ENCODE peak calls at places on chromosomes 2 and 18, in ten cellular contexts. O is stomach, H is WTC11, L is glutamatergic neuron, Y is AG09309, N is IMR-90, M is cardiac fibroblast, T is upper lobe of left lung, D is GM13977, E is brain microvascular endothelial cell. K is an unnamed sample.

GRCh38 chr18:53457068-53457467 is 767.4 kb downstream of the MBD2 start:
- DNase-seq in O (no peak), H (no peak), L (no peak), Y (no peak), N (no peak), M (no peak), T (no peak), D (no peak), E (no peak), K (no peak)

GRCh38 chr18:13266208-13267100 is 47.9 kb downstream of the LDLRAD4 start:
- DNase-seq in O (no peak), H (no peak), L (no peak), Y (no peak), N (no peak), M (no peak), T (peak), D (no peak), E (no peak), K (no peak)

GRCh38 chr18:69484699-69485396 is 84.2 kb downstream of the DOK6 start:
- DNase-seq in O (no peak), H (peak), L (no peak), Y (peak), N (peak), M (peak), T (no peak), D (no peak), E (peak), K (no peak)

GRCh38 chr2:70834106-70834505 is 1.5 kb downstream of the CD207 start:
- DNase-seq in O (no peak), H (no peak), L (no peak), Y (no peak), N (no peak), M (no peak), T (no peak), D (no peak), E (no peak), K (no peak)

GRCh38 chr2:215711484-215712034 is 275.7 kb upstream of the FN1 start:
- DNase-seq in O (no peak), H (no peak), L (no peak), Y (no peak), N (peak), M (peak), T (no peak), D (no peak), E (peak), K (no peak)

GRCh38 chr2:127362971-127363370 is 24.8 kb downstream of the MAP3K2 start:
- DNase-seq in O (no peak), H (no peak), L (no peak), Y (peak), N (peak), M (peak), T (no peak), D (no peak), E (no peak), K (no peak)

GRCh38 chr18:71237636-71238035 is 948.8 kb downstream of the SOCS6 start:
- DNase-seq in O (no peak), H (no peak), L (no peak), Y (no peak), N (no peak), M (no peak), T (no peak), D (no peak), E (no peak), K (no peak)

GRCh38 chr2:240436626-240437180 is 1.2 kb downstream of the GPC1 start:
- DNase-seq in O (no peak), H (no peak), L (peak), Y (no peak), N (peak), M (peak), T (no peak), D (no peak), E (no peak), K (no peak)

GRCh38 chr2:127577973-127578372 is 42.5 kb downstream of the MYO7B start:
- DNase-seq in O (peak), H (no peak), L (no peak), Y (no peak), N (no peak), M (no peak), T (no peak), D (no peak), E (no peak), K (no peak)

GRCh38 chr18:79916546-79917350 is 34.7 kb downstream of the SLC66A2 start:
- DNase-seq in O (peak), H (no peak), L (no peak), Y (no peak), N (no peak), M (no peak), T (no peak), D (peak), E (no peak), K (no peak)

DNA sequence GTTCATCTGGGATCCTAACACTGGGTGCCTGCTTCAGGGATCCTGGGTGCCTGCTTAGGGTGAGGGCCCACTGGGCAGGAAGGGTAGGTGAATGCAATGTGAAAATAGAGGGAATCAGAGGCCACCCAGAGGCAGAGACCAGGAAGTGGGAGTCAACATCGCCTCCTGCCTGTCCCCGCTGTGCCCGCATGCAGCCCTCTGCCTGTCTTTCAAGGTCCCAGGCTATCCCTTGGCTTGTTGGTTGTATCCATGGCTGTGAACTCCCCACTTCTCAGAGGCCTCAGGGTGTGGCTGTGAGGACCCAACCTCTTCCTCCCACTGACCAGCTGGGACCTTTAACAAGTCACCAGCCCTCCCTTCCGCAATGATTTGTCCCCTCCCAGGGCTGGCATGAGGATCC is 26.5 kb downstream of the PSD4 start:
- DNase-seq in O (no peak), H (peak), L (no peak), Y (no peak), N (no peak), M (no peak), T (no peak), D (no peak), E (no peak), K (no peak)
- TF ChIP-seq CTCF in O (no peak), H (no peak), L (no peak), Y (peak), N (no peak), M (no peak), T (no peak), D (no peak), E (peak), K (no peak)

GRCh38 chr18:36075862-36076587 is 8.7 kb upstream of the RPRD1A start:
- DNase-seq in O (no peak), H (no peak), L (no peak), Y (peak), N (peak), M (peak), T (no peak), D (no peak), E (peak), K (no peak)
- TF ChIP-seq CTCF in O (no peak), H (no peak), L (no peak), Y (no peak), N (no peak), M (no peak), T (no peak), D (no peak), E (no peak), K (no peak)

GRCh38 chr18:22325396-22325795 is 92.3 kb downstream of the CTAGE1 start:
- DNase-seq in O (no peak), H (no peak), L (no peak), Y (no peak), N (no peak), M (no peak), T (no peak), D (no peak), E (no peak), K (no peak)

GRCh38 chr18:22320736-22321135 is 97.0 kb downstream of the CTAGE1 start:
- DNase-seq in O (no peak), H (no peak), L (no peak), Y (no peak), N (no peak), M (no peak), T (no peak), D (no peak), E (no peak), K (no peak)

GRCh38 chr18:22320155-22320554 is 97.6 kb downstream of the CTAGE1 start:
- DNase-seq in O (no peak), H (no peak), L (no peak), Y (no peak), N (no peak), M (no peak), T (no peak), D (no peak), E (no peak), K (no peak)

GRCh38 chr18:22322251-22322691 is 95.4 kb downstream of the CTAGE1 start:
- DNase-seq in O (no peak), H (no peak), L (no peak), Y (no peak), N (no peak), M (peak), T (no peak), D (no peak), E (no peak), K (no peak)

GRCh38 chr18:22324191-22325131 is 93.3 kb downstream of the CTAGE1 start:
- DNase-seq in O (peak), H (peak), L (no peak), Y (no peak), N (no peak), M (peak), T (peak), D (no peak), E (no peak), K (peak)
- TF ChIP-seq CTCF in O (no peak), H (no peak), L (no peak), Y (no peak), N (no peak), M (peak), T (peak), D (no peak), E (peak), K (peak)

DNA sequence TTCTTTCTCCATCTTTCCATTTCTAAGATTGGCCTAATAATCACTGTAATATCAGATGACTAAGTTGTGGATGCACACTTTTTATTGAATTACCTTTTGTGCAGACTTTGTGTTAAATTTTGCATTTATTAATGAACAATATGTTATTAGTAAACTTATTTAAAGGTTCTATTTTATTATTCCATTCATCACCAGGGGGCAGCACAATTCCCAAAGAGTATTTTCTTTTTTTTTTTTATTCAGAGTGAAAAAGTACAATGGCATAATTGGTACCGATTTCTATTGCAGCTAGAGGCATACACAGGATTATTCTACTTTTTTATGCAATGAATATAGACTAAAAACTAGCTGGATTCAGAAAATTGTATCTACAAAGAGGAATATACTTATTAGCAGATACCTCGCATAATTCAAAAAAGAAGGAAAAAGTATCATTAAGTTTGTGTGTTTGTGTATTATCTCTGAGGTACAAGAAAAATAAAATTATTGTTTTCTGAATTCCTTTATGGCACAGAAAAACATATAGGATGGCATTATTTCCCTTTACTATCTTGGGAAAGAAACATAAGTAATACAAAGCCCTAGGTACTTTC is 390.6 kb downstream of the ERBB4 start:
- DNase-seq in O (no peak), H (no peak), L (no peak), Y (no peak), N (peak), M (peak), T (no peak), D (no peak), E (no peak), K (no peak)
- TF ChIP-seq CTCF in O (peak), H (no peak), L (peak), Y (peak), N (peak), M (peak), T (no peak), D (peak), E (peak), K (peak)

GRCh38 chr2:181891258-181891965 is at the start of gene ITPRID2:
- DNase-seq in O (peak), H (peak), L (peak), Y (peak), N (peak), M (peak), T (peak), D (peak), E (peak), K (peak)
- TF ChIP-seq CTCF in O (peak), H (no peak), L (peak), Y (no peak), N (peak), M (no peak), T (peak), D (peak), E (no peak), K (no peak)

GRCh38 chr2:18266188-18266587 is 294.3 kb downstream of the RDH14 start:
- DNase-seq in O (no peak), H (no peak), L (no peak), Y (no peak), N (no peak), M (no peak), T (no peak), D (no peak), E (no peak), K (no peak)
- TF ChIP-seq CTCF in O (no peak), H (peak), L (peak), Y (peak), N (peak), M (peak), T (no peak), D (no peak), E (peak), K (peak)

GRCh38 chr18:11309172-11309571 is 159.8 kb upstream of the PIEZO2 start:
- DNase-seq in O (no peak), H (no peak), L (no peak), Y (no peak), N (no peak), M (peak), T (no peak), D (no peak), E (no peak), K (no peak)
- TF ChIP-seq CTCF in O (no peak), H (no peak), L (no peak), Y (peak), N (peak), M (peak), T (no peak), D (peak), E (peak), K (no peak)